ENCODE peak calls at places on chromosome 18, in ten cellular contexts. V, E, P, O, K, F, T, B, Y and R are unnamed samples.

GRCh38 chr18:10798727-10799435 is 273.1 kb downstream of the NAPG start:
- DNase-seq in V (peak; percentile 52), E (no peak), P (no peak), O (no peak), K (no peak), F (no peak), T (peak; percentile 53), B (no peak), Y (no peak), R (no peak)

GRCh38 chr18:57805117-57805516 is 2.0 kb upstream of the ATP8B1 start:
- DNase-seq in V (no peak), E (no peak), P (no peak), O (no peak), K (no peak), F (no peak), T (no peak), B (no peak), Y (no peak), R (no peak)

GRCh38 chr18:43665239-43665788 is 388.0 kb upstream of the SYT4 start:
- DNase-seq in V (no peak), E (no peak), P (no peak), O (no peak), K (no peak), F (no peak), T (peak; percentile 83), B (no peak), Y (no peak), R (no peak)

GRCh38 chr18:44819944-44820510 is 139.3 kb downstream of the SETBP1 start:
- DNase-seq in V (no peak), E (no peak), P (no peak), O (peak; percentile 59), K (peak; percentile 55), F (no peak), T (no peak), B (no peak), Y (no peak), R (no peak)

GRCh38 chr18:36901277-36901701 is 72.4 kb downstream of the KIAA1328 start:
- DNase-seq in V (no peak), E (no peak), P (no peak), O (no peak), K (no peak), F (no peak), T (peak; percentile 14), B (no peak), Y (no peak), R (no peak)

GRCh38 chr18:3688682-3689081 is 238.7 kb downstream of the TGIF1 start:
- DNase-seq in V (no peak), E (no peak), P (no peak), O (no peak), K (no peak), F (no peak), T (peak; percentile 79), B (no peak), Y (no peak), R (no peak)

GRCh38 chr18:54358495-54358793 is 738 bp downstream of the C18orf54 start:
- DNase-seq in V (no peak), E (no peak), P (no peak), O (peak; percentile 20), K (no peak), F (no peak), T (peak; percentile 24), B (no peak), Y (no peak), R (no peak)

GRCh38 chr18:48580782-48581181 is 42.0 kb downstream of the CTIF start:
- DNase-seq in V (no peak), E (no peak), P (no peak), O (peak; percentile 58), K (no peak), F (no peak), T (no peak), B (no peak), Y (no peak), R (no peak)

GRCh38 chr18:49899647-49900330 is 86.5 kb upstream of the ACAA2 start:
- DNase-seq in V (no peak), E (no peak), P (no peak), O (no peak), K (no peak), F (no peak), T (no peak), B (no peak), Y (no peak), R (no peak)
- TF ChIP-seq CTCF in V (no peak), E (peak; percentile 43), P (no peak), O (no peak), K (no peak), F (no peak), T (no peak), B (no peak), Y (peak; percentile 31), R (no peak)

DNA sequence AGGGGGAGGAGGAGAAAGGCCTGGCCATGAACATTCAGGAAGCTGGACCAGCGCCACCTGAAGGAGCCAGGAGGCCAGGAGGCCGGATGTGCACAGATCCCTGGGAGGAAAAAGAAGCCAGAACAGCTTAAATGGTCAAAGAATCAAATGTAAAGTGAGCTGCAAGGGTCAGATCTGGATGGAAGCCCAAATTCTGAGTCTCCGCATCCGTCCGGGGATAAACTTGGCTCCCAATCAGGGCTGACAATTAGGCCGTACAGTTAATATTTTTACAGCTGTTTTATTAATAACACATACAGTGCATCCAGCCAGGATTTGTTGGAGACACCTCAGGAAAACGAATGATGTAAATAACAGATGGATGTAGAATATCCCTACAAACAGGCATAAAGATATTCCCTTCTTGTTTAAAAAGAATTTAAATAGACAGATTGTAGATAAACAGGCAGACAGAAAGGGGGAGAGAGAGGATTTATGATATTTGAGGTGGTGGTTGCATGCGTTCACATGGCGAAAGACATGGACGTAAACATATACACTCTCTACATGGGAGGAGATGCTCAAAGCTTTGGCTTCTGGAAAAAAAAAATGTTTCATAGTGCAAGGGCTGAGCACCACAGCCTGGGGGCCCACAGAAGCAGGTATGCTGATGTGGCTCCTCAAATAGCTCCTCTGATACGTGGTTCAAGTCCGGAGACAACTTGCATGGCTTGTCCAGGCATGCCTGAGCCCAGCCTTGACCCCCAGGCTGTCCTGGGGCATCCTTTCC is 495.3 kb upstream of the TCF4 start:
- DNase-seq in V (no peak), E (no peak), P (peak; percentile 17), O (no peak), K (peak; percentile 70), F (no peak), T (peak; percentile 83), B (no peak), Y (no peak), R (no peak)
- TF ChIP-seq CTCF in V (no peak), E (no peak), P (no peak), O (no peak), K (peak; percentile 32), F (no peak), T (peak; percentile 32), B (no peak), Y (no peak), R (no peak)

GRCh38 chr18:9477509-9477908 is 2.2 kb downstream of the RALBP1 start:
- DNase-seq in V (no peak), E (no peak), P (no peak), O (no peak), K (no peak), F (no peak), T (no peak), B (no peak), Y (no peak), R (no peak)

GRCh38 chr18:9478545-9478944 is 3.2 kb downstream of the RALBP1 start:
- DNase-seq in V (no peak), E (no peak), P (no peak), O (no peak), K (no peak), F (no peak), T (no peak), B (no peak), Y (no peak), R (no peak)

GRCh38 chr18:9474983-9475642 is at the start of gene RALBP1:
- DNase-seq in V (peak; percentile 100), E (peak; percentile 98), P (peak; percentile 99), O (peak; percentile 99), K (peak; percentile 100), F (peak; percentile 99), T (peak; percentile 100), B (peak; percentile 99), Y (peak; percentile 100), R (peak; percentile 98)

GRCh38 chr18:9474103-9474982 is 970 bp upstream of the RALBP1 start:
- DNase-seq in V (no peak), E (peak; percentile 72), P (peak; percentile 91), O (peak; percentile 21), K (no peak), F (no peak), T (peak; percentile 81), B (no peak), Y (no peak), R (no peak)

GRCh38 chr18:9475643-9476580 is 599 bp downstream of the RALBP1 start:
- DNase-seq in V (peak; percentile 86), E (no peak), P (no peak), O (peak; percentile 38), K (no peak), F (peak; percentile 82), T (peak; percentile 29), B (peak; percentile 69), Y (peak; percentile 5), R (no peak)
- TF ChIP-seq CTCF in V (no peak), E (no peak), P (no peak), O (no peak), K (no peak), F (no peak), T (no peak), B (no peak), Y (no peak), R (no peak)

GRCh38 chr18:388198-388597 is 112.3 kb downstream of the COLEC12 start:
- DNase-seq in V (no peak), E (no peak), P (no peak), O (no peak), K (no peak), F (no peak), T (no peak), B (no peak), Y (no peak), R (no peak)

GRCh38 chr18:386950-387349 is 113.6 kb downstream of the COLEC12 start:
- DNase-seq in V (no peak), E (no peak), P (no peak), O (no peak), K (no peak), F (no peak), T (no peak), B (no peak), Y (no peak), R (no peak)

GRCh38 chr18:392926-393325 is 107.6 kb downstream of the COLEC12 start:
- DNase-seq in V (no peak), E (no peak), P (no peak), O (no peak), K (no peak), F (no peak), T (peak; percentile 46), B (no peak), Y (no peak), R (no peak)

GRCh38 chr18:390748-391478 is 109.6 kb downstream of the COLEC12 start:
- DNase-seq in V (no peak), E (no peak), P (no peak), O (no peak), K (no peak), F (no peak), T (no peak), B (no peak), Y (no peak), R (no peak)

DNA sequence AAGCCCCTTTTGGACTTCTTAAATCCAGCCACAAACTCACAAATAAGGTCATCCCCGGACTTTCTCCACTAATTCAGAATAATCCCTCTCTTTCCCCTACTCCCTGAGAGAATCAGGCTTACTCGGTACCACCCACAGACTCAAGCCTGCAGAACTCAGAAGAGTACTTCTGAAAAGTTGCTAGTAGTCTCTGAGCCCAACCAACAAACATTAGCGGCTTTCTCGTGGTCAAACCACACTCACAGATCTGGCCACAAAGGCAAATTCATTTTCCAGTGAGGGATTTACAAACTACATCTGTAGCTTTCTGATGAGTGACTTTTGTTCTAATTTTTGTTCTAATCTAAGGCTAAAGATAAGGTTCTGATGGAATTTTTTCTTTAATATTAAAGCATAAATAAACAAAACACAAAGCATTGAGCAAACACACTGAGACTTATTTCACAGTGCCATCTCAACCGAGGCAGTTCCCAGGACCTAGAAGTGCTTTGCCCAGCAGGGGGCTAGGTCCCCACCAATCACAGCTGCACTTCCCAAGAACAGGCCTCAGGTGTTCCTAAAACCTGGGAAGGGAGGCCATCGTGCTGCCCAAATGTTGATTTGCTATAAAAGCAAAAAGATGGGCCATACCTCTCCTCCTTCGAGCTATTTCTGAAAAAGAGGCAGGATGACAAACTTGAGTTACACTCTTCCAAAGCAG is 110.7 kb downstream of the COLEC12 start:
- DNase-seq in V (peak; percentile 40), E (no peak), P (no peak), O (no peak), K (no peak), F (peak; percentile 12), T (peak; percentile 11), B (no peak), Y (no peak), R (no peak)
- TF ChIP-seq CTCF in V (no peak), E (no peak), P (no peak), O (no peak), K (peak; percentile 8), F (no peak), T (peak; percentile 19), B (peak; percentile 16), Y (no peak), R (no peak)